ENCODE peak calls at places on chromosomes 4 and X, in seven cellular contexts. T is spleen, A is suprapubic skin, X is heart left ventricle, L is breast epithelium, V is tibial nerve, H is IMR-90. M is an unnamed sample. For H3K27me3, the result is how much of the 10 kb centered on the place peaks cover.

GRCh38 chr4:159003420-159004253 is 99.2 kb upstream of the RAPGEF2 start:
- DNase-seq in A (no peak), V (no peak), T (no peak), X (no peak), H (peak), L (no peak), M (no peak)

GRCh38 chr4:15756361-15756861 is 21.7 kb upstream of the CD38 start:
- DNase-seq in L (no peak), X (no peak), H (peak), T (no peak), V (no peak), A (no peak), M (no peak)

GRCh38 chr4:20395160-20395773 is 143.6 kb downstream of the SLIT2 start:
- DNase-seq in L (no peak), V (no peak), X (no peak), A (no peak), H (peak), T (no peak), M (no peak)

GRCh38 chr4:10015140-10015753 is 6.0 kb downstream of the SLC2A9 start:
- DNase-seq in A (no peak), T (no peak), X (no peak), L (no peak), V (peak), H (peak), M (no peak)

GRCh38 chr4:17576932-17577659 is at the start of gene LAP3:
- DNase-seq in X (peak), V (peak), L (peak), T (peak), H (peak), A (peak), M (peak)

GRCh38 chr4:62387808-62388207 is 1187.7 kb downstream of the ADGRL3 start:
- DNase-seq in L (no peak), T (no peak), X (no peak), H (no peak), V (no peak), A (no peak), M (no peak)

GRCh38 chr4:101307901-101308300 is 39.4 kb downstream of the PPP3CA start:
- DNase-seq in T (no peak), A (no peak), V (no peak), H (no peak), X (no peak), L (no peak), M (no peak)

GRCh38 chrX:46573896-46574336 is 351 bp downstream of the CHST7 start:
- DNase-seq in V (peak), X (peak), L (peak), A (peak), T (peak), H (peak), M (no peak)

GRCh38 chr4:176969011-176969410 is 176.3 kb upstream of the VEGFC start:
- DNase-seq in X (no peak), H (no peak), V (no peak), A (no peak), T (no peak), L (no peak), M (no peak)

GRCh38 chrX:136710324-136710951 is 62.5 kb downstream of the CD40LG start:
- DNase-seq in L (no peak), H (peak), T (no peak), A (no peak), X (no peak), V (no peak), M (no peak)

GRCh38 chr4:67122029-67122428 is 423.3 kb downstream of the CENPC start:
- DNase-seq in T (no peak), X (no peak), H (no peak), L (no peak), A (no peak), V (no peak), M (no peak)

GRCh38 chr4:118360101-118360500 is 7.3 kb upstream of the PRSS12 start:
- DNase-seq in H (no peak), L (no peak), T (no peak), X (no peak), A (no peak), V (no peak), M (no peak)

GRCh38 chr4:77465271-77465670 is 140.3 kb upstream of the CXCL13 start:
- DNase-seq in V (peak), X (no peak), H (no peak), T (no peak), A (no peak), L (no peak), M (no peak)

GRCh38 chrX:144791298-144791697 is 456.0 kb upstream of the SPANXN1 start:
- DNase-seq in T (no peak), X (no peak), V (no peak), A (no peak), L (no peak), H (no peak), M (no peak)

GRCh38 chr4:119149110-119149509 is 13.5 kb downstream of the MYOZ2 start:
- DNase-seq in V (no peak), H (no peak), L (no peak), T (no peak), X (no peak), A (no peak), M (no peak)

GRCh38 chr4:186104114-186104894 is at the start of gene FAM149A:
- DNase-seq in A (no peak), T (peak), H (no peak), L (no peak), X (no peak), V (no peak), M (no peak)

GRCh38 chr4:76339364-76339763 is 32.8 kb downstream of the STBD1 start:
- DNase-seq in L (no peak), V (no peak), X (no peak), T (no peak), H (peak), A (no peak), M (no peak)

GRCh38 chr4:913280-913618 is 18.9 kb downstream of the GAK start:
- DNase-seq in L (no peak), T (peak), V (no peak), X (no peak), H (no peak), A (peak), M (no peak)

GRCh38 chr4:165355900-165356300 is 22.9 kb upstream of the CPE start:
- DNase-seq in H (peak), L (no peak), T (no peak), A (no peak), V (no peak), X (no peak), M (no peak)

GRCh38 chr4:8725071-8725841 is 132.7 kb downstream of the CPZ start:
- DNase-seq in T (peak), V (no peak), L (no peak), A (peak), H (no peak), X (peak), M (no peak)

GRCh38 chr4:105457997-105458396 is 15.9 kb downstream of the PPA2 start:
- DNase-seq in L (no peak), T (no peak), V (no peak), A (no peak), X (no peak), H (peak), M (no peak)

GRCh38 chrX:3262906-3263305 is 83.5 kb downstream of the MXRA5 start:
- DNase-seq in H (peak), L (no peak), T (no peak), A (no peak), V (peak), X (no peak), M (no peak)

GRCh38 chr4:170026253-170026991 is at the start of gene MFAP3L:
- DNase-seq in H (peak), X (peak), T (peak), A (peak), L (peak), V (peak), M (peak)

GRCh38 chr4:185713272-185713671 is 98.7 kb downstream of the SORBS2 start:
- DNase-seq in H (no peak), A (no peak), T (no peak), L (no peak), X (no peak), V (no peak), M (no peak)

GRCh38 chr4:16083217-16084191 is at the start of gene PROM1:
- DNase-seq in L (peak), A (no peak), X (peak), T (peak), H (no peak), V (no peak), M (no peak)

GRCh38 chr4:152079543-152080293 is 318.9 kb upstream of the GATB start:
- DNase-seq in A (no peak), L (no peak), T (no peak), X (no peak), V (no peak), H (no peak), M (no peak)

GRCh38 chr4:78325244-78326187 is 226.1 kb upstream of the ANXA3 start:
- DNase-seq in A (no peak), L (no peak), H (no peak), V (no peak), T (no peak), X (no peak), M (no peak)

GRCh38 chr4:141652161-141652778 is 15.9 kb downstream of the IL15 start:
- DNase-seq in X (no peak), H (peak), T (no peak), L (no peak), V (no peak), A (no peak), M (no peak)

GRCh38 chr4:177194906-177195305 is 114.8 kb upstream of the NEIL3 start:
- DNase-seq in H (no peak), V (no peak), X (no peak), T (no peak), L (no peak), A (no peak), M (no peak)

GRCh38 chrX:66674506-66674905 is 35.6 kb upstream of the EDA2R start:
- DNase-seq in V (no peak), L (no peak), H (no peak), X (no peak), A (no peak), T (no peak), M (no peak)

GRCh38 chr4:144562019-144562740 is 83.8 kb upstream of the HHIP start:
- DNase-seq in L (no peak), T (no peak), X (no peak), H (no peak), A (no peak), V (no peak), M (no peak)

GRCh38 chrX:22196151-22196550 is 76.6 kb upstream of the CBLL2 start:
- DNase-seq in X (no peak), A (no peak), T (no peak), V (no peak), L (no peak), H (no peak), M (no peak)

GRCh38 chrX:39665830-39666518 is 431.8 kb downstream of the BCOR start:
- DNase-seq in X (no peak), T (no peak), A (no peak), V (no peak), H (peak), L (no peak), M (no peak)

GRCh38 chrX:97563531-97564133 is 679.9 kb downstream of the RPA4 start:
- DNase-seq in V (peak), H (peak), X (peak), A (no peak), L (no peak), T (peak), M (no peak)

GRCh38 chrX:50941638-50942037 is 31.1 kb downstream of the BMP15 start:
- DNase-seq in A (no peak), H (no peak), X (no peak), T (peak), V (no peak), L (no peak), M (no peak)

GRCh38 chrX:121028419-121028818 is 19.0 kb upstream of the GLUD2 start:
- DNase-seq in A (no peak), T (no peak), X (no peak), H (no peak), V (no peak), L (no peak), M (no peak)

GRCh38 chrX:153971632-153972367 is at the start of gene HCFC1:
- DNase-seq in T (peak), X (peak), L (peak), A (peak), V (peak), H (peak), M (peak)
- TF ChIP-seq POLR2A in T (no peak), X (peak), L (peak), A (no peak), V (peak), H (peak), M (peak)

GRCh38 chr4:37905526-37906169 is 14.8 kb downstream of the TBC1D1 start:
- DNase-seq in V (no peak), L (no peak), A (no peak), X (no peak), T (no peak), H (no peak), M (no peak)

GRCh38 chr4:37904824-37905223 is 13.9 kb downstream of the TBC1D1 start:
- DNase-seq in H (no peak), L (no peak), V (no peak), X (no peak), A (no peak), T (no peak), M (no peak)

GRCh38 chr4:37909690-37910486 is 19.0 kb downstream of the TBC1D1 start:
- DNase-seq in V (no peak), X (no peak), L (no peak), T (no peak), A (no peak), H (no peak), M (peak)

GRCh38 chr4:37903901-37904300 is 13.0 kb downstream of the TBC1D1 start:
- DNase-seq in T (no peak), A (no peak), X (no peak), V (no peak), H (no peak), L (no peak), M (no peak)

GRCh38 chr4:37908488-37909343 is 17.8 kb downstream of the TBC1D1 start:
- DNase-seq in T (no peak), X (no peak), L (no peak), A (no peak), V (no peak), H (peak), M (no peak)
- H3K27ac ChIP-seq in T (no peak), X (peak), L (peak), A (no peak), V (peak), H (no peak), M (peak)

DNA sequence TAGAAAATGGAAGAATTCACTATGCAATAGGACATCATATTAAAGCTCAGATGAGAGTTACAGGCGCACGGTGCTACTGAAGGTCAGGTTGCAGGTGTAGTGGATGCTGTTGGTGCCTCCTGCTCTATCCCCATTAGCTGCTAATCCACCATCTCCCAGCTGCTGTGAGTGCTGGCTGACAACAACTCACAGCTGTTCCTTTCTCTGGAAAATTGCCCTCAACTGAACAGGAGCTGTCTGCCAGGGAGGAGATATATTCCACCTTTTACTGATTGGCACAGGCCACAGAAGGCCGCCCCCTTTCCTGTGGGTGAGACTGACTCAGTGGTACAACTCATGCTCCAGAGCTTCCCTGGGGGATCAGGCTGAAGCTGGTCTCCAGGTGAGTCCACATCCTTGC is 48.8 kb downstream of the UCHL1 start:
- DNase-seq in V (no peak), T (no peak), A (no peak), L (no peak), H (no peak), X (no peak), M (no peak)
- H3K27me3 ChIP-seq in V (under half), T (under half), A (under half), L (under half), H (under half), X (under half), M (under half)

GRCh38 chrX:101483705-101484104 is 1.6 kb upstream of the ARMCX4 start:
- DNase-seq in H (no peak), V (no peak), X (no peak), A (no peak), T (no peak), L (no peak), M (no peak)

GRCh38 chrX:101488796-101489195 is 3.5 kb downstream of the ARMCX4 start:
- DNase-seq in V (no peak), A (no peak), X (no peak), L (no peak), T (no peak), H (no peak), M (no peak)

GRCh38 chrX:101482296-101482695 is 3.0 kb upstream of the ARMCX4 start:
- DNase-seq in V (no peak), A (no peak), L (no peak), T (no peak), X (no peak), H (peak), M (no peak)

GRCh38 chrX:101485212-101486064 is at the start of gene ARMCX4:
- DNase-seq in A (no peak), V (no peak), X (peak), L (peak), H (peak), T (no peak), M (peak)
- TF ChIP-seq POLR2A in A (no peak), V (peak), X (no peak), L (no peak), H (peak), T (no peak), M (no peak)

GRCh38 chr4:7202391-7202790 is 10.1 kb downstream of the SORCS2 start:
- DNase-seq in V (no peak), H (peak), L (no peak), T (no peak), A (no peak), X (no peak), M (no peak)

GRCh38 chr4:7199771-7200441 is 7.6 kb downstream of the SORCS2 start:
- DNase-seq in H (no peak), L (no peak), X (no peak), V (no peak), A (no peak), T (no peak), M (no peak)

GRCh38 chr4:7199129-7199725 is 6.9 kb downstream of the SORCS2 start:
- DNase-seq in L (no peak), H (no peak), X (no peak), T (no peak), A (no peak), V (no peak), M (no peak)

GRCh38 chr4:7200801-7201200 is 8.5 kb downstream of the SORCS2 start:
- DNase-seq in X (no peak), T (no peak), V (no peak), L (no peak), A (no peak), H (no peak), M (no peak)

DNA sequence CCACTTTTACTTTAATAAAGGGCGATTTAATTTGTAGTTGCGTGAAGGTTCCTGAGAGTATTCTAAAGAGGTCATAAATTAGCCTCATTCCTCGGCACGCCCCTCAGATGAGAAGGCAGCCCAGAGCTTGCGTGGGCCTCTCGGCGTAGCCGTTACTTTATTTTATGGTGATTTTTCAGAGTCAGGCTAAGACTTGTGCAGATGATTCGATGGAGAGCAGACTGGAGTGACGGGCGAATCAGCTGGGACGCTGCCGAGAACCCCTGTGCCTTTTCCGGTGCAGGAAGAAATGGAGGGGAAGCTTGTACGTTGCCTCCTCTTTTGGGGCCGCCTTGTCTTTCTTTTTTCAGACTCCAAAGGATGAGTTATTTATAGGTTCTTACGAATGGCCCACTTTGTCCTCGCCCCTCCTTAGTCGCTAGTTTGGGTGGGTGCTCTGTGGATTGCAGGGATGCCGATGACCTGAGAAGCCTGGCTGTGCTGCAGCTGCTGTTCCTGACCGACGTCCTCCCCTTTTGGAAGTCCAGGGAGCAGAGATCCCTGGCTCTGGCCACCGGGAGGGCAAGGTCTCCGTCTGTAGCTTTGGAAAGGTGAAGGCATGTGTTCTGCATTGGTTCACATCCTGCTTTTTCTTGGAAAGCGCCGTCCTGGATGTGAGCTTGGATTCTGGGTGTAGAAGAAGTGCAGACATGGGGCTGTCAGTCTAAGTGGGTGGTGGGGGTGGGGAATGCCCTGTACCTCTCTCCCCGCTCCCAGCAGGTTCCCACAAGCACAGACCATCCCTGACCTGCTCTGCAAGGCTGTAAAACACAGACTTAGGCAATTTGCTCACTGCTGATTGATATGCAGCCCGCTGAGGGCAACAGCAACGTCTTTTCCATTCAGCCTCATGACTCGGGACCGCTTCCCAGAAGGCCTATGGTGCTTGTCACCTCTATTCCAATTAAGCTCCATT is 9.3 kb downstream of the SORCS2 start:
- DNase-seq in H (no peak), V (no peak), L (no peak), X (no peak), A (no peak), T (no peak), M (no peak)
- H3K27ac ChIP-seq in H (no peak), V (peak), L (no peak), X (no peak), A (no peak), T (no peak), M (no peak)

DNA sequence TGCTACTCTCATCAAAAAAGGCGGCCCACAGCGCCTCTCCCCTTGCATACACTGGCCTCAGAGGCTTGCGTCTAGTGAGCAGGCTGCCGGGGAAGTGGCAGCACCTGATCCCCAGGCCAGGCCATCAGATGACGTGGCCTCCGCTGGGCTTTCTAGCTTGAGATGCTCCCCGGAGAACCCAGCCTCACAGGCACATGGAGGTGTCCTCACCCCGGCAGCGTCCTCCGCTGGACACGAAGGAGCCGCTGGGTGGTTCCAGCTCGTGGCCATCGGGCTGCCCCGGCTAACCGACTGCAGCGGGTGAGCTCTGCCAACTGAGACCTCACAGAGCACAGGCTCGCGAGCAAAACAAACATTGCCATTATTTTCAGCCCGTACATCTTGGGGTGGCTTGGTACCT is 12.7 kb downstream of the IRAK1 start:
- DNase-seq in A (no peak), X (no peak), H (no peak), T (no peak), L (no peak), V (no peak), M (no peak)
- H3K27me3 ChIP-seq in A (under half), X (under half), H (under half), T (under half), L (under half), V (under half), M (under half)

GRCh38 chr4:184472540-184473264 is 1.6 kb downstream of the IRF2 start:
- DNase-seq in T (peak), V (peak), X (peak), L (peak), H (peak), A (peak), M (peak)
- TF ChIP-seq POLR2A in T (peak), V (peak), X (peak), L (no peak), H (peak), A (no peak), M (peak)

GRCh38 chr4:139918994-139919393 is 235.0 kb downstream of the MAML3 start:
- DNase-seq in V (no peak), L (no peak), H (no peak), T (no peak), A (no peak), X (no peak), M (no peak)
- H3K27ac ChIP-seq in V (peak), L (peak), H (no peak), T (peak), A (peak), X (peak), M (peak)

GRCh38 chr4:70836081-70836480 is 3.6 kb downstream of the GRSF1 start:
- DNase-seq in V (no peak), T (no peak), L (no peak), H (no peak), A (no peak), X (no peak), M (no peak)
- H3K27me3 ChIP-seq in V (under half), T (under half), L (under half), H (under half), A (under half), X (under half), M (under half)